ENCODE peak calls at places on chromosome 21, in nine cellular contexts. R is adrenal gland; F is posterior cingulate gyrus; C is CD8-positive, alpha-beta memory T cell; N is NCI-H1092; V is HCT116; A is stimulated activated CD4-positive, alpha-beta T cell treated with anti-CD3 and anti-CD28 coated beads, TNF-alpha, amount 100 ng/mL, for 48 hours; T is nephron progenitor cell; O is GM12891. J is an unnamed sample.

GRCh38 chr21:41170442-41170841 is 2.5 kb downstream of the BACE2 start:
- DNase-seq in T (peak), V (no peak), A (peak), N (no peak), F (no peak), R (no peak), O (peak), C (no peak), J (no peak)

GRCh38 chr21:35920428-35920827 is 139.9 kb downstream of the SETD4 start:
- DNase-seq in C (no peak), V (no peak), F (no peak), N (no peak), A (no peak), T (no peak), O (no peak), R (no peak), J (no peak)

GRCh38 chr21:44751799-44752636 is 40.6 kb upstream of the TSPEAR start:
- DNase-seq in A (no peak), F (no peak), T (no peak), R (no peak), V (no peak), N (no peak), O (no peak), C (no peak), J (no peak)

GRCh38 chr21:42939581-42940413 is 14.4 kb upstream of the ERVH48-1 start:
- DNase-seq in A (no peak), R (peak), C (no peak), O (no peak), N (no peak), V (no peak), F (peak), T (no peak), J (peak)

GRCh38 chr21:34857874-34858273 is 189.1 kb downstream of the CLIC6 start:
- DNase-seq in N (no peak), V (no peak), T (no peak), A (no peak), C (no peak), R (no peak), F (no peak), O (no peak), J (no peak)

GRCh38 chr21:44512496-44513388 is 27.3 kb downstream of the KRTAP10-1 start:
- DNase-seq in F (no peak), A (no peak), O (no peak), R (no peak), C (no peak), V (no peak), T (no peak), N (no peak), J (no peak)

GRCh38 chr21:35952651-35953340 is 107.5 kb downstream of the SETD4 start:
- DNase-seq in C (no peak), N (no peak), A (no peak), V (no peak), T (no peak), R (no peak), O (no peak), F (no peak), J (no peak)

GRCh38 chr21:17869115-17869514 is 50.0 kb upstream of the C21orf91 start:
- DNase-seq in C (no peak), T (no peak), V (no peak), R (no peak), N (no peak), F (no peak), O (no peak), A (no peak), J (no peak)

GRCh38 chr21:29748391-29749167 is 191.2 kb downstream of the GRIK1 start:
- DNase-seq in T (no peak), R (no peak), N (no peak), F (peak), A (no peak), C (no peak), V (no peak), O (no peak), J (no peak)

GRCh38 chr21:17352937-17353655 is 159.7 kb upstream of the CXADR start:
- DNase-seq in O (no peak), A (no peak), T (no peak), F (no peak), V (no peak), C (no peak), N (peak), R (no peak), J (no peak)

GRCh38 chr21:34528131-34528561 is 16.1 kb upstream of the KCNE1 start:
- DNase-seq in A (no peak), N (no peak), F (no peak), R (no peak), V (no peak), T (no peak), C (no peak), O (no peak), J (no peak)

GRCh38 chr21:46128106-46128982 is 27.0 kb downstream of the FTCD start:
- DNase-seq in O (no peak), R (no peak), F (peak), T (no peak), V (no peak), C (no peak), N (no peak), A (no peak), J (no peak)

GRCh38 chr21:34981793-34982192 is 67.3 kb downstream of the RUNX1 start:
- DNase-seq in T (no peak), A (no peak), R (no peak), V (no peak), F (no peak), C (no peak), O (no peak), N (no peak), J (no peak)

GRCh38 chr21:46096997-46097825 is 701 bp upstream of the COL6A2 start:
- DNase-seq in N (no peak), C (no peak), A (no peak), F (no peak), V (no peak), O (no peak), T (no peak), R (peak), J (no peak)

GRCh38 chr21:35398366-35398982 is 349.4 kb upstream of the RUNX1 start:
- DNase-seq in R (no peak), F (no peak), T (no peak), O (no peak), V (no peak), C (no peak), N (no peak), A (no peak), J (no peak)

GRCh38 chr21:37912616-37913015 is 3.6 kb downstream of the KCNJ6 start:
- DNase-seq in V (no peak), A (no peak), R (no peak), C (no peak), N (no peak), T (no peak), F (no peak), O (no peak), J (no peak)

GRCh38 chr21:34899302-34899701 is 149.8 kb downstream of the RUNX1 start:
- DNase-seq in R (no peak), N (no peak), T (no peak), V (no peak), A (no peak), O (no peak), F (no peak), C (no peak), J (no peak)

GRCh38 chr21:44526096-44526997 is 13.6 kb downstream of the KRTAP10-1 start:
- DNase-seq in R (no peak), C (no peak), F (no peak), N (no peak), V (no peak), A (no peak), T (no peak), O (no peak), J (no peak)

GRCh38 chr21:43192501-43193081 is 23.8 kb downstream of the CRYAA start:
- DNase-seq in V (no peak), R (no peak), C (no peak), O (no peak), N (no peak), T (no peak), A (no peak), F (no peak), J (no peak)

GRCh38 chr21:23853796-23854379 is 1753.4 kb downstream of the MRPL39 start:
- DNase-seq in T (no peak), C (no peak), V (no peak), F (no peak), R (no peak), N (no peak), O (peak), A (no peak), J (no peak)

GRCh38 chr21:36491191-36491916 is 11.4 kb upstream of the CLDN14 start:
- DNase-seq in T (no peak), R (no peak), V (no peak), N (no peak), O (no peak), C (no peak), A (no peak), F (no peak), J (no peak)

GRCh38 chr21:41465176-41465781 is 39.2 kb downstream of the MX1 start:
- DNase-seq in C (no peak), V (no peak), A (no peak), F (no peak), R (no peak), O (no peak), T (no peak), N (no peak), J (no peak)

GRCh38 chr21:42010507-42011493 is 640 bp upstream of the ZBTB21 start:
- DNase-seq in R (peak), V (no peak), C (peak), A (peak), F (no peak), O (no peak), N (peak), T (peak), J (no peak)

GRCh38 chr21:38972078-38972477 is 166.3 kb downstream of the ETS2 start:
- DNase-seq in N (no peak), T (no peak), F (no peak), O (no peak), C (no peak), R (no peak), V (no peak), A (no peak), J (no peak)

GRCh38 chr21:15826908-15827601 is 97.3 kb downstream of the USP25 start:
- DNase-seq in R (no peak), O (no peak), C (no peak), T (no peak), N (no peak), A (no peak), F (no peak), V (no peak), J (no peak)

GRCh38 chr21:30072496-30072895 is 94.1 kb downstream of the CLDN17 start:
- DNase-seq in R (no peak), F (peak), T (peak), O (no peak), N (no peak), A (no peak), C (no peak), V (no peak), J (peak)

GRCh38 chr21:39208624-39209333 is 25.5 kb upstream of the PSMG1 start:
- DNase-seq in V (no peak), N (no peak), C (no peak), O (no peak), F (no peak), T (no peak), A (no peak), R (no peak), J (no peak)

GRCh38 chr21:32352556-32352955 is 40.3 kb downstream of the URB1 start:
- DNase-seq in R (no peak), F (no peak), V (no peak), A (no peak), C (no peak), O (no peak), T (no peak), N (no peak), J (no peak)

GRCh38 chr21:16709866-16710550 is 802.8 kb upstream of the CXADR start:
- DNase-seq in A (no peak), V (no peak), R (peak), O (no peak), N (no peak), T (no peak), C (no peak), F (no peak), J (no peak)

GRCh38 chr21:45330075-45330781 is 42.5 kb upstream of the POFUT2 start:
- DNase-seq in O (no peak), C (no peak), N (no peak), T (no peak), R (no peak), A (no peak), V (no peak), F (no peak), J (no peak)

GRCh38 chr21:26818911-26819310 is 26.3 kb downstream of the ADAMTS1 start:
- DNase-seq in C (no peak), O (no peak), R (no peak), T (no peak), F (no peak), N (no peak), V (no peak), A (no peak), J (no peak)

GRCh38 chr21:26934383-26934782 is 32.5 kb downstream of the ADAMTS5 start:
- DNase-seq in F (no peak), V (no peak), O (no peak), R (no peak), N (no peak), A (no peak), T (no peak), C (no peak), J (no peak)

GRCh38 chr21:28111151-28111619 is 881.5 kb downstream of the LTN1 start:
- DNase-seq in N (no peak), V (no peak), O (no peak), C (no peak), F (no peak), R (peak), T (peak), A (no peak), J (no peak)

GRCh38 chr21:42677339-42678117 is 24.1 kb downstream of the PDE9A start:
- DNase-seq in N (no peak), V (no peak), R (no peak), C (no peak), O (no peak), T (no peak), A (no peak), F (no peak), J (no peak)

GRCh38 chr21:43866659-43867331 is 1.8 kb downstream of the AGPAT3 start:
- DNase-seq in T (no peak), A (peak), N (no peak), V (no peak), R (no peak), O (peak), C (peak), F (no peak), J (no peak)

GRCh38 chr21:40507978-40508377 is 339.0 kb downstream of the DSCAM start:
- DNase-seq in A (no peak), F (no peak), O (no peak), V (no peak), R (no peak), T (no peak), C (no peak), N (no peak), J (no peak)

GRCh38 chr21:14995695-14996490 is 68.9 kb downstream of the NRIP1 start:
- DNase-seq in N (no peak), V (no peak), F (no peak), O (no peak), R (peak), T (no peak), C (no peak), A (no peak), J (no peak)

J was measured in keratinocyte.